ENCODE peak calls at places on chromosome 16, in four cellular contexts. One of them, this sample, is unnamed.
A peak's percentile ranks its signal among the peaks of the same experiment; 100 is the strongest.

GRCh38 chr16:78786635-78787034 is 687.2 kb downstream of the WWOX start:
- DNase-seq in naive B cell: no peak
- DNase-seq in GM19239: no peak
- DNase-seq in cardiac fibroblast: no peak
- DNase-seq in this sample: no peak

GRCh38 chr16:67560827-67561342 is 1.4 kb upstream of the CTCF start:
- DNase-seq in GM19239: no peak
- DNase-seq in naive B cell: no peak
- DNase-seq in cardiac fibroblast: no peak
- DNase-seq in this sample: no peak

GRCh38 chr16:56658476-56658875 is 717 bp downstream of the MT1F start:
- DNase-seq in naive B cell: no peak
- DNase-seq in GM19239: no peak
- DNase-seq in cardiac fibroblast: no peak
- DNase-seq in this sample: no peak

GRCh38 chr16:4323071-4323844 is 7.4 kb downstream of the GLIS2 start:
- DNase-seq in cardiac fibroblast: no peak
- DNase-seq in naive B cell: no peak
- DNase-seq in GM19239: no peak
- DNase-seq in this sample: no peak

GRCh38 chr16:30889721-30890120 is 4.2 kb downstream of the BCL7C start:
- DNase-seq in naive B cell: no peak
- DNase-seq in GM19239: no peak
- DNase-seq in cardiac fibroblast: no peak
- DNase-seq in this sample: no peak

GRCh38 chr16:65069766-65070165 is 52.1 kb downstream of the CDH11 start:
- DNase-seq in GM19239: no peak
- DNase-seq in cardiac fibroblast: no peak
- DNase-seq in naive B cell: no peak
- DNase-seq in this sample: no peak

GRCh38 chr16:67967183-67967955 is 1.1 kb downstream of the SLC12A4 start:
- DNase-seq in cardiac fibroblast: no peak
- DNase-seq in GM19239: no peak
- DNase-seq in naive B cell: peak; percentile 9
- DNase-seq in this sample: no peak

GRCh38 chr16:74297296-74297665 is 667 bp downstream of the PSMD7 start:
- DNase-seq in cardiac fibroblast: peak; percentile 29
- DNase-seq in naive B cell: peak; percentile 10
- DNase-seq in GM19239: no peak
- DNase-seq in this sample: no peak

GRCh38 chr16:52861614-52862022 is 191.1 kb downstream of the CHD9NB start:
- DNase-seq in naive B cell: no peak
- DNase-seq in GM19239: no peak
- DNase-seq in cardiac fibroblast: peak; percentile 2
- DNase-seq in this sample: no peak

GRCh38 chr16:14635394-14636145 is 2.8 kb downstream of the BFAR start:
- DNase-seq in cardiac fibroblast: no peak
- DNase-seq in GM19239: no peak
- DNase-seq in naive B cell: no peak
- DNase-seq in this sample: no peak

GRCh38 chr16:84712801-84713775 is 13.3 kb downstream of the USP10 start:
- DNase-seq in naive B cell: no peak
- DNase-seq in cardiac fibroblast: no peak
- DNase-seq in GM19239: no peak
- DNase-seq in this sample: no peak

GRCh38 chr16:88580371-88580770 is 10.2 kb downstream of the ZC3H18 start:
- DNase-seq in cardiac fibroblast: no peak
- DNase-seq in GM19239: no peak
- DNase-seq in naive B cell: no peak
- DNase-seq in this sample: no peak

GRCh38 chr16:15972046-15972868 is 22.8 kb downstream of the ABCC1 start:
- DNase-seq in naive B cell: no peak
- DNase-seq in cardiac fibroblast: no peak
- DNase-seq in GM19239: no peak
- DNase-seq in this sample: no peak

GRCh38 chr16:3607161-3607560 is 4.2 kb downstream of the SLX4 start:
- DNase-seq in cardiac fibroblast: no peak
- DNase-seq in naive B cell: no peak
- DNase-seq in GM19239: no peak
- DNase-seq in this sample: no peak

GRCh38 chr16:54325616-54326265 is 39.2 kb upstream of the IRX3 start:
- DNase-seq in cardiac fibroblast: no peak
- DNase-seq in naive B cell: no peak
- DNase-seq in GM19239: no peak
- DNase-seq in this sample: no peak

GRCh38 chr16:55496509-55497145 is 12.2 kb upstream of the LPCAT2 start:
- DNase-seq in cardiac fibroblast: no peak
- DNase-seq in naive B cell: no peak
- DNase-seq in GM19239: no peak
- DNase-seq in this sample: no peak

GRCh38 chr16:68406458-68407041 is 41.8 kb downstream of the SMPD3 start:
- DNase-seq in naive B cell: no peak
- DNase-seq in cardiac fibroblast: no peak
- DNase-seq in GM19239: no peak
- DNase-seq in this sample: no peak

GRCh38 chr16:79331064-79331463 is 269.5 kb downstream of the MAF start:
- DNase-seq in cardiac fibroblast: no peak
- DNase-seq in naive B cell: no peak
- DNase-seq in GM19239: no peak
- DNase-seq in this sample: no peak

GRCh38 chr16:69522732-69523404 is 42.9 kb upstream of the NFAT5 start:
- DNase-seq in cardiac fibroblast: no peak
- DNase-seq in naive B cell: no peak
- DNase-seq in GM19239: no peak
- DNase-seq in this sample: no peak

GRCh38 chr16:16797239-16797638 is 418.3 kb downstream of the NPIPA7 start:
- DNase-seq in GM19239: no peak
- DNase-seq in cardiac fibroblast: no peak
- DNase-seq in naive B cell: no peak
- DNase-seq in this sample: no peak

GRCh38 chr16:68936729-68937631 is 93.6 kb downstream of the TANGO6 start:
- DNase-seq in cardiac fibroblast: peak; percentile 47
- DNase-seq in naive B cell: no peak
- DNase-seq in GM19239: no peak
- DNase-seq in this sample: no peak

GRCh38 chr16:35188288-35189155 is 1729.1 kb downstream of the TP53TG3F start:
- DNase-seq in GM19239: no peak
- DNase-seq in naive B cell: no peak
- DNase-seq in cardiac fibroblast: no peak
- DNase-seq in this sample: no peak

GRCh38 chr16:89135166-89135565 is 36.4 kb upstream of the CDH15 start:
- DNase-seq in naive B cell: no peak
- DNase-seq in GM19239: no peak
- DNase-seq in cardiac fibroblast: no peak
- DNase-seq in this sample: no peak

GRCh38 chr16:15970743-15971434 is 21.5 kb downstream of the ABCC1 start:
- DNase-seq in cardiac fibroblast: no peak
- DNase-seq in naive B cell: no peak
- DNase-seq in GM19239: no peak
- DNase-seq in this sample: no peak

GRCh38 chr16:68764866-68765265 is 27.8 kb downstream of the CDH1 start:
- DNase-seq in GM19239: no peak
- DNase-seq in naive B cell: no peak
- DNase-seq in cardiac fibroblast: no peak
- DNase-seq in this sample: no peak

GRCh38 chr16:17311333-17312099 is 159.2 kb downstream of the XYLT1 start:
- DNase-seq in cardiac fibroblast: no peak
- DNase-seq in naive B cell: no peak
- DNase-seq in GM19239: no peak
- DNase-seq in this sample: no peak

GRCh38 chr16:80583466-80583865 is 42.7 kb downstream of the DYNLRB2 start:
- DNase-seq in naive B cell: no peak
- DNase-seq in cardiac fibroblast: peak; percentile 57
- DNase-seq in GM19239: no peak
- DNase-seq in this sample: no peak

GRCh38 chr16:85104821-85105391 is 7.4 kb downstream of the CIBAR2 start:
- DNase-seq in naive B cell: peak; percentile 59
- DNase-seq in cardiac fibroblast: no peak
- DNase-seq in GM19239: peak; percentile 44
- DNase-seq in this sample: peak; percentile 42

GRCh38 chr16:81623365-81624102 is 155.6 kb upstream of the PLCG2 start:
- DNase-seq in cardiac fibroblast: peak; percentile 68
- DNase-seq in GM19239: peak; percentile 49
- DNase-seq in naive B cell: peak; percentile 24
- DNase-seq in this sample: no peak

GRCh38 chr16:1377406-1378010 is 25.8 kb downstream of the GNPTG start:
- DNase-seq in cardiac fibroblast: no peak
- DNase-seq in naive B cell: no peak
- DNase-seq in GM19239: no peak
- DNase-seq in this sample: no peak

GRCh38 chr16:4695473-4696171 is 2.3 kb downstream of the NUDT16L1 start:
- DNase-seq in naive B cell: no peak
- DNase-seq in cardiac fibroblast: no peak
- DNase-seq in GM19239: no peak
- DNase-seq in this sample: no peak

GRCh38 chr16:51150894-51151320 is at the start of gene SALL1:
- DNase-seq in cardiac fibroblast: no peak
- DNase-seq in naive B cell: no peak
- DNase-seq in GM19239: no peak
- DNase-seq in this sample: no peak

GRCh38 chr16:47660540-47660939 is 199.4 kb downstream of the PHKB start:
- DNase-seq in naive B cell: no peak
- DNase-seq in cardiac fibroblast: no peak
- DNase-seq in GM19239: no peak
- DNase-seq in this sample: no peak

GRCh38 chr16:79599256-79599836 is 1.2 kb downstream of the MAF start:
- DNase-seq in naive B cell: peak; percentile 35
- DNase-seq in GM19239: no peak
- DNase-seq in cardiac fibroblast: peak; percentile 2
- DNase-seq in this sample: no peak

GRCh38 chr16:4123617-4124300 is 7.5 kb upstream of the ADCY9 start:
- DNase-seq in GM19239: no peak
- DNase-seq in cardiac fibroblast: peak; percentile 10
- DNase-seq in naive B cell: no peak
- DNase-seq in this sample: no peak

GRCh38 chr16:23274968-23275367 is 27.1 kb upstream of the SCNN1B start:
- DNase-seq in GM19239: no peak
- DNase-seq in naive B cell: no peak
- DNase-seq in cardiac fibroblast: no peak
- DNase-seq in this sample: no peak